ENCODE peak calls at places on chromosomes 11 and 22, in five cellular contexts. O, V, C, J and G are unnamed samples.

GRCh38 chr11:57648791-57649735 is 649 bp downstream of the YPEL4 start:
- DNase-seq in C (no peak), V (peak; percentile 46), J (peak; percentile 82), O (no peak), G (no peak)

GRCh38 chr22:27509132-27509920 is 292.2 kb downstream of the MN1 start:
- DNase-seq in J (no peak), O (no peak), C (no peak), V (no peak), G (no peak)

GRCh38 chr22:29308148-29308790 is 1.8 kb downstream of the GAS2L1 start:
- DNase-seq in C (no peak), O (no peak), V (no peak), J (peak; percentile 71), G (no peak)

GRCh38 chr11:8717544-8717875 is 34.9 kb downstream of the RPL27A start:
- DNase-seq in C (no peak), V (no peak), J (no peak), O (no peak), G (no peak)

GRCh38 chr11:3627291-3627690 is 14.5 kb downstream of the ART5 start:
- DNase-seq in J (no peak), V (no peak), O (no peak), C (no peak), G (no peak)

GRCh38 chr11:123103326-123103980 is 41.5 kb upstream of the HSPA8 start:
- DNase-seq in O (no peak), J (peak; percentile 51), V (peak; percentile 62), C (no peak), G (peak; percentile 66)

GRCh38 chr11:58046231-58046630 is 15.5 kb downstream of the OR6Q1 start:
- DNase-seq in C (no peak), O (no peak), V (no peak), J (no peak), G (no peak)

GRCh38 chr11:69812256-69812655 is 7.0 kb downstream of the FGF3 start:
- DNase-seq in V (no peak), O (no peak), J (no peak), C (no peak), G (no peak)

GRCh38 chr11:46639197-46639839 is 22.0 kb downstream of the ATG13 start:
- DNase-seq in V (no peak), C (no peak), J (no peak), O (no peak), G (no peak)

GRCh38 chr22:33984741-33985287 is 64.5 kb upstream of the LARGE1 start:
- DNase-seq in V (no peak), C (no peak), O (no peak), J (no peak), G (no peak)

GRCh38 chr11:78768947-78769346 is 194.3 kb upstream of the NARS2 start:
- DNase-seq in J (no peak), C (no peak), O (no peak), V (no peak), G (no peak)

GRCh38 chr11:45092901-45093760 is 53.3 kb upstream of the PRDM11 start:
- DNase-seq in O (peak; percentile 69), C (peak; percentile 53), V (no peak), J (no peak), G (no peak)

GRCh38 chr11:69726019-69726418 is 22.2 kb upstream of the FGF19 start:
- DNase-seq in V (no peak), C (no peak), O (no peak), J (no peak), G (no peak)

GRCh38 chr11:128210148-128210940 is 377.0 kb downstream of the ETS1 start:
- DNase-seq in C (no peak), V (no peak), J (peak; percentile 37), O (no peak), G (peak; percentile 34)